ENCODE peak calls at places on chromosomes 12 and 14, in six cellular contexts. One of them, this sample, is unnamed. For H3K4me1, the result is how much of the 10 kb centered on the place peaks cover.

GRCh38 chr14:34691173-34691572 is 23.2 kb downstream of the CFL2 start:
- DNase-seq in stomach: no peak
- DNase-seq in OCI-LY7: no peak
- DNase-seq in psoas muscle: no peak
- DNase-seq in ovary: no peak
- DNase-seq in lung: no peak
- DNase-seq in this sample: no peak

GRCh38 chr14:75426332-75427125 is 1.3 kb upstream of the JDP2 start:
- DNase-seq in stomach: no peak
- DNase-seq in OCI-LY7: peak
- DNase-seq in psoas muscle: no peak
- DNase-seq in ovary: no peak
- DNase-seq in lung: no peak
- DNase-seq in this sample: no peak

GRCh38 chr12:132199101-132199500 is 54.8 kb downstream of the NOC4L start:
- DNase-seq in stomach: no peak
- DNase-seq in OCI-LY7: no peak
- DNase-seq in psoas muscle: no peak
- DNase-seq in ovary: no peak
- DNase-seq in lung: no peak
- DNase-seq in this sample: no peak

GRCh38 chr12:32504626-32505025 is 105.3 kb downstream of the FGD4 start:
- DNase-seq in stomach: no peak
- DNase-seq in OCI-LY7: no peak
- DNase-seq in psoas muscle: no peak
- DNase-seq in ovary: no peak
- DNase-seq in lung: no peak
- DNase-seq in this sample: no peak

GRCh38 chr12:46437411-46437810 is 64.8 kb upstream of the SLC38A2 start:
- DNase-seq in stomach: no peak
- DNase-seq in OCI-LY7: no peak
- DNase-seq in psoas muscle: no peak
- DNase-seq in ovary: no peak
- DNase-seq in lung: no peak
- DNase-seq in this sample: no peak

GRCh38 chr14:68266998-68267397 is 447.4 kb downstream of the RAD51B start:
- DNase-seq in stomach: no peak
- DNase-seq in OCI-LY7: peak
- DNase-seq in psoas muscle: no peak
- DNase-seq in ovary: no peak
- DNase-seq in lung: no peak
- DNase-seq in this sample: no peak

GRCh38 chr14:103543140-103543539 is 14.1 kb downstream of the TRMT61A start:
- DNase-seq in stomach: no peak
- DNase-seq in OCI-LY7: no peak
- DNase-seq in psoas muscle: peak
- DNase-seq in ovary: peak
- DNase-seq in lung: no peak
- DNase-seq in this sample: no peak

GRCh38 chr12:599756-600155 is 63.5 kb downstream of the NINJ2 start:
- DNase-seq in stomach: no peak
- DNase-seq in OCI-LY7: no peak
- DNase-seq in psoas muscle: no peak
- DNase-seq in ovary: no peak
- DNase-seq in lung: no peak
- DNase-seq in this sample: no peak

GRCh38 chr12:94172031-94172430 is 23.7 kb downstream of the PLXNC1 start:
- DNase-seq in stomach: no peak
- DNase-seq in OCI-LY7: no peak
- DNase-seq in psoas muscle: no peak
- DNase-seq in ovary: no peak
- DNase-seq in lung: no peak
- DNase-seq in this sample: no peak

GRCh38 chr12:96658075-96658474 is 168.7 kb downstream of the CFAP54 start:
- DNase-seq in stomach: no peak
- DNase-seq in OCI-LY7: no peak
- DNase-seq in psoas muscle: no peak
- DNase-seq in ovary: no peak
- DNase-seq in lung: no peak
- DNase-seq in this sample: no peak

GRCh38 chr12:30458453-30458852 is 237.2 kb downstream of the IPO8 start:
- DNase-seq in stomach: no peak
- DNase-seq in OCI-LY7: no peak
- DNase-seq in psoas muscle: no peak
- DNase-seq in ovary: no peak
- DNase-seq in lung: no peak
- DNase-seq in this sample: no peak

GRCh38 chr12:51371295-51371953 is 19.8 kb downstream of the GALNT6 start:
- DNase-seq in stomach: peak
- DNase-seq in OCI-LY7: no peak
- DNase-seq in psoas muscle: peak
- DNase-seq in ovary: peak
- DNase-seq in lung: peak
- DNase-seq in this sample: no peak

GRCh38 chr12:115983226-115983798 is 294.2 kb downstream of the MED13L start:
- DNase-seq in stomach: no peak
- DNase-seq in OCI-LY7: peak
- DNase-seq in psoas muscle: no peak
- DNase-seq in ovary: no peak
- DNase-seq in lung: no peak
- DNase-seq in this sample: no peak

GRCh38 chr14:85471744-85472143 is 58.2 kb upstream of the FLRT2 start:
- DNase-seq in stomach: no peak
- DNase-seq in OCI-LY7: no peak
- DNase-seq in psoas muscle: no peak
- DNase-seq in ovary: no peak
- DNase-seq in lung: peak
- DNase-seq in this sample: no peak

GRCh38 chr12:96496944-96497343 is 7.6 kb downstream of the CFAP54 start:
- DNase-seq in stomach: no peak
- DNase-seq in OCI-LY7: no peak
- DNase-seq in psoas muscle: no peak
- DNase-seq in ovary: no peak
- DNase-seq in lung: no peak
- DNase-seq in this sample: no peak

GRCh38 chr14:61476737-61477410 is 155.5 kb downstream of the PRKCH start:
- DNase-seq in stomach: peak
- DNase-seq in OCI-LY7: peak
- DNase-seq in psoas muscle: no peak
- DNase-seq in ovary: no peak
- DNase-seq in lung: peak
- DNase-seq in this sample: no peak

GRCh38 chr14:87067061-87067460 is 925.9 kb downstream of the GALC start:
- DNase-seq in stomach: no peak
- DNase-seq in OCI-LY7: peak
- DNase-seq in psoas muscle: no peak
- DNase-seq in ovary: no peak
- DNase-seq in lung: no peak
- DNase-seq in this sample: no peak

GRCh38 chr14:35405304-35405996 is 901 bp upstream of the NFKBIA start:
- DNase-seq in stomach: no peak
- DNase-seq in OCI-LY7: no peak
- DNase-seq in psoas muscle: peak
- DNase-seq in ovary: peak
- DNase-seq in lung: no peak
- DNase-seq in this sample: no peak

GRCh38 chr12:96121271-96121711 is 72.9 kb upstream of the ELK3 start:
- DNase-seq in stomach: no peak
- DNase-seq in OCI-LY7: no peak
- DNase-seq in psoas muscle: no peak
- DNase-seq in ovary: no peak
- DNase-seq in lung: no peak
- DNase-seq in this sample: no peak

GRCh38 chr12:99453831-99454538 is 193.6 kb upstream of the GARIN6 start:
- DNase-seq in stomach: no peak
- DNase-seq in OCI-LY7: no peak
- DNase-seq in psoas muscle: no peak
- DNase-seq in ovary: no peak
- DNase-seq in lung: no peak
- DNase-seq in this sample: no peak

GRCh38 chr14:31951638-31951964 is 125.5 kb upstream of the ARHGAP5 start:
- DNase-seq in stomach: no peak
- DNase-seq in OCI-LY7: no peak
- DNase-seq in psoas muscle: no peak
- DNase-seq in ovary: no peak
- DNase-seq in lung: no peak
- DNase-seq in this sample: no peak

GRCh38 chr14:59055439-59056045 is 132.9 kb upstream of the DAAM1 start:
- DNase-seq in stomach: peak
- DNase-seq in OCI-LY7: peak
- DNase-seq in psoas muscle: no peak
- DNase-seq in ovary: no peak
- DNase-seq in lung: peak
- DNase-seq in this sample: no peak

GRCh38 chr14:61385002-61385685 is 63.8 kb downstream of the PRKCH start:
- DNase-seq in stomach: no peak
- DNase-seq in OCI-LY7: no peak
- DNase-seq in psoas muscle: no peak
- DNase-seq in ovary: no peak
- DNase-seq in lung: no peak
- DNase-seq in this sample: no peak

GRCh38 chr14:57865450-57866198 is at the start of gene SLC35F4:
- DNase-seq in stomach: no peak
- DNase-seq in OCI-LY7: no peak
- DNase-seq in psoas muscle: peak
- DNase-seq in ovary: peak
- DNase-seq in lung: no peak
- DNase-seq in this sample: no peak

GRCh38 chr12:67916266-67916970 is 72.8 kb upstream of the IFNG-AS1 start:
- DNase-seq in stomach: no peak
- DNase-seq in OCI-LY7: no peak
- DNase-seq in psoas muscle: no peak
- DNase-seq in ovary: no peak
- DNase-seq in lung: no peak
- DNase-seq in this sample: no peak

GRCh38 chr14:100665518-100666032 is 61.1 kb upstream of the DLK1 start:
- DNase-seq in stomach: no peak
- DNase-seq in OCI-LY7: no peak
- DNase-seq in psoas muscle: peak
- DNase-seq in ovary: no peak
- DNase-seq in lung: no peak
- DNase-seq in this sample: no peak

GRCh38 chr14:100667706-100668105 is 59.0 kb upstream of the DLK1 start:
- DNase-seq in stomach: no peak
- DNase-seq in OCI-LY7: no peak
- DNase-seq in psoas muscle: no peak
- DNase-seq in ovary: no peak
- DNase-seq in lung: no peak
- DNase-seq in this sample: no peak

GRCh38 chr14:100664841-100665425 is 61.8 kb upstream of the DLK1 start:
- DNase-seq in stomach: no peak
- DNase-seq in OCI-LY7: no peak
- DNase-seq in psoas muscle: peak
- DNase-seq in ovary: peak
- DNase-seq in lung: no peak
- DNase-seq in this sample: no peak

GRCh38 chr14:100666851-100667250 is 59.8 kb upstream of the DLK1 start:
- DNase-seq in stomach: no peak
- DNase-seq in OCI-LY7: no peak
- DNase-seq in psoas muscle: no peak
- DNase-seq in ovary: no peak
- DNase-seq in lung: no peak
- DNase-seq in this sample: no peak

GRCh38 chr14:100666403-100666802 is 60.3 kb upstream of the DLK1 start:
- DNase-seq in stomach: no peak
- DNase-seq in OCI-LY7: no peak
- DNase-seq in psoas muscle: no peak
- DNase-seq in ovary: no peak
- DNase-seq in lung: no peak
- DNase-seq in this sample: no peak
- H3K4me1 ChIP-seq in stomach: under half
- H3K4me1 ChIP-seq in OCI-LY7: under half
- H3K4me1 ChIP-seq in psoas muscle: under half
- H3K4me1 ChIP-seq in ovary: under half
- H3K4me1 ChIP-seq in lung: under half
- H3K4me1 ChIP-seq in this sample: under half

DNA sequence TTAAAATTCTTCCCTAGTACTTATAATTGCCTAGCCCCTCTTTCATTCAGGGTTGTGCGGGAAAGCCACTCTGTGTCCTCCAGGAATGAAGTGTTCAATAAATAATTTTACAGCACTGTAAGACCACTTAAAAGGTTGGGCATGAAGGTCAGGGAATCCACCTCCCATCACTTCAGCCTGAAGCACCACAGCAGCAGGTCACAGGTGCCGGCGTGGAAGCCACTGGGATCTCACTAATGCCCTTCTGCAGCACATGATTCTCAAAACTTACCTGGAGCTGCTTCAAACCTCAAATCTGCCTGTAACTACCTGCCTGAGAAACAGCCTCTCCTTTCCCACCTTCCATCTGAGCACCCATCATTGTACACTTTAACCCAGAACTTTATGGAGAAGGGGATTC is 159.5 kb downstream of the ANO4 start:
- DNase-seq in stomach: no peak
- DNase-seq in OCI-LY7: no peak
- DNase-seq in psoas muscle: no peak
- DNase-seq in ovary: no peak
- DNase-seq in lung: no peak
- DNase-seq in this sample: no peak
- H3K4me1 ChIP-seq in stomach: under half
- H3K4me1 ChIP-seq in OCI-LY7: under half
- H3K4me1 ChIP-seq in psoas muscle: under half
- H3K4me1 ChIP-seq in ovary: under half
- H3K4me1 ChIP-seq in lung: under half
- H3K4me1 ChIP-seq in this sample: under half

GRCh38 chr14:50263321-50263720 is 31.9 kb upstream of the SOS2 start:
- DNase-seq in stomach: no peak
- DNase-seq in OCI-LY7: no peak
- DNase-seq in psoas muscle: no peak
- DNase-seq in ovary: no peak
- DNase-seq in lung: no peak
- DNase-seq in this sample: no peak

GRCh38 chr14:50257728-50258127 is 26.4 kb upstream of the SOS2 start:
- DNase-seq in stomach: no peak
- DNase-seq in OCI-LY7: no peak
- DNase-seq in psoas muscle: no peak
- DNase-seq in ovary: no peak
- DNase-seq in lung: no peak
- DNase-seq in this sample: no peak

GRCh38 chr14:50260072-50260471 is 28.7 kb upstream of the SOS2 start:
- DNase-seq in stomach: no peak
- DNase-seq in OCI-LY7: no peak
- DNase-seq in psoas muscle: no peak
- DNase-seq in ovary: no peak
- DNase-seq in lung: no peak
- DNase-seq in this sample: no peak

GRCh38 chr14:50260511-50260910 is 29.1 kb upstream of the SOS2 start:
- DNase-seq in stomach: no peak
- DNase-seq in OCI-LY7: peak
- DNase-seq in psoas muscle: no peak
- DNase-seq in ovary: no peak
- DNase-seq in lung: no peak
- DNase-seq in this sample: no peak

GRCh38 chr14:50262865-50263264 is 31.5 kb upstream of the SOS2 start:
- DNase-seq in stomach: no peak
- DNase-seq in OCI-LY7: no peak
- DNase-seq in psoas muscle: no peak
- DNase-seq in ovary: no peak
- DNase-seq in lung: no peak
- DNase-seq in this sample: no peak
- H3K4me1 ChIP-seq in stomach: under half
- H3K4me1 ChIP-seq in OCI-LY7: under half
- H3K4me1 ChIP-seq in psoas muscle: under half
- H3K4me1 ChIP-seq in ovary: under half
- H3K4me1 ChIP-seq in lung: under half
- H3K4me1 ChIP-seq in this sample: under half

GRCh38 chr14:81394739-81395138 is 5.4 kb downstream of the STON2 start:
- DNase-seq in stomach: no peak
- DNase-seq in OCI-LY7: no peak
- DNase-seq in psoas muscle: no peak
- DNase-seq in ovary: no peak
- DNase-seq in lung: no peak
- DNase-seq in this sample: no peak
- H3K4me1 ChIP-seq in stomach: under half
- H3K4me1 ChIP-seq in OCI-LY7: under half
- H3K4me1 ChIP-seq in psoas muscle: under half
- H3K4me1 ChIP-seq in ovary: under half
- H3K4me1 ChIP-seq in lung: under half
- H3K4me1 ChIP-seq in this sample: half or more

This sample was measured in esophagus squamous epithelium.